ENCODE peak calls at places on chromosomes 1 and 21, in four cellular contexts. K is IMR-90, W is neuronal stem cell, H is H1. I is an unnamed sample.
A peak's percentile ranks its signal among the peaks of the same experiment; 100 is the strongest.

GRCh38 chr1:36224537-36225297 is 474 bp downstream of the THRAP3 start:
- DNase-seq in K (peak; percentile 83), W (peak; percentile 66), H (peak; percentile 23), I (peak; percentile 79)

GRCh38 chr1:235933483-235934116 is 66.9 kb upstream of the LYST start:
- DNase-seq in K (no peak), W (no peak), H (no peak), I (no peak)

GRCh38 chr21:36193200-36193599 is 36.6 kb downstream of the DOP1B start:
- DNase-seq in K (peak; percentile 17), W (no peak), H (no peak), I (no peak)

GRCh38 chr1:242139437-242139836 is 140.5 kb upstream of the MAP1LC3C start:
- DNase-seq in K (no peak), W (no peak), H (no peak), I (no peak)

GRCh38 chr1:151416231-151416630 is 16.9 kb downstream of the PSMB4 start:
- DNase-seq in K (peak; percentile 87), W (no peak), H (no peak), I (no peak)

GRCh38 chr1:117370509-117370908 is 3.3 kb downstream of the MAN1A2 start:
- DNase-seq in K (no peak), W (no peak), H (no peak), I (no peak)

GRCh38 chr21:42751866-42752265 is 98.4 kb downstream of the PDE9A start:
- DNase-seq in K (no peak), W (no peak), H (no peak), I (no peak)

GRCh38 chr1:229027622-229028182 is 243.2 kb upstream of the RAB4A start:
- DNase-seq in K (peak; percentile 37), W (peak; percentile 84), H (peak; percentile 49), I (no peak)

GRCh38 chr21:45834821-45835293 is 146.7 kb upstream of the COL6A1 start:
- DNase-seq in K (no peak), W (no peak), H (no peak), I (peak; percentile 20)

GRCh38 chr21:42411891-42412635 is 8.4 kb downstream of the UBASH3A start:
- DNase-seq in K (no peak), W (no peak), H (no peak), I (no peak)

GRCh38 chr1:180229483-180230415 is at the start of gene LHX4:
- DNase-seq in K (no peak), W (no peak), H (no peak), I (peak; percentile 90)

GRCh38 chr1:44260792-44261474 is 47.7 kb downstream of the DMAP1 start:
- DNase-seq in K (no peak), W (no peak), H (no peak), I (no peak)

GRCh38 chr21:33300701-33301631 is 23.8 kb upstream of the IFNAR1 start:
- DNase-seq in K (no peak), W (no peak), H (no peak), I (no peak)

GRCh38 chr1:92709738-92710137 is 75.2 kb downstream of the EVI5 start:
- DNase-seq in K (peak; percentile 91), W (no peak), H (no peak), I (no peak)

GRCh38 chr1:94300731-94301130 is 63.3 kb upstream of the ARHGAP29 start:
- DNase-seq in K (no peak), W (no peak), H (no peak), I (no peak)

GRCh38 chr1:67888707-67889106 is 55.4 kb upstream of the GNG12 start:
- DNase-seq in K (peak; percentile 63), W (peak; percentile 31), H (no peak), I (peak; percentile 34)

GRCh38 chr1:54227836-54228435 is 28.0 kb downstream of the MRPL37 start:
- DNase-seq in K (no peak), W (no peak), H (no peak), I (no peak)

GRCh38 chr1:225427249-225428065 is at the start of gene LBR:
- DNase-seq in K (peak; percentile 16), W (peak; percentile 40), H (no peak), I (no peak)

GRCh38 chr1:181784039-181784683 is 277.4 kb downstream of the ZNF648 start:
- DNase-seq in K (no peak), W (no peak), H (no peak), I (no peak)

GRCh38 chr1:84415386-84415785 is 17.1 kb downstream of the DNASE2B start:
- DNase-seq in K (peak; percentile 41), W (no peak), H (no peak), I (no peak)

GRCh38 chr1:11198257-11198656 is 9.1 kb downstream of the ANGPTL7 start:
- DNase-seq in K (no peak), W (no peak), H (no peak), I (no peak)

GRCh38 chr1:228287541-228288425 is 79.9 kb downstream of the OBSCN start:
- DNase-seq in K (no peak), W (no peak), H (no peak), I (no peak)

GRCh38 chr1:50967416-50968020 is 2.5 kb upstream of the CDKN2C start:
- DNase-seq in K (no peak), W (no peak), H (no peak), I (no peak)

GRCh38 chr1:26472330-26472900 is at the start of gene HMGN2:
- DNase-seq in K (peak; percentile 78), W (peak; percentile 87), H (peak; percentile 78), I (peak; percentile 88)

GRCh38 chr21:45554477-45555175 is 12.4 kb upstream of the SLC19A1 start:
- DNase-seq in K (peak; percentile 48), W (peak; percentile 74), H (no peak), I (peak; percentile 72)

GRCh38 chr1:50968021-50968883 is 1.8 kb upstream of the CDKN2C start:
- DNase-seq in K (peak; percentile 89), W (peak; percentile 81), H (no peak), I (peak; percentile 86)

GRCh38 chr1:192448026-192448578 is 127.5 kb upstream of the RGS1 start:
- DNase-seq in K (peak; percentile 12), W (no peak), H (no peak), I (no peak)

GRCh38 chr1:207014728-207015127 is 17.8 kb downstream of the C1orf116 start:
- DNase-seq in K (no peak), W (no peak), H (no peak), I (no peak)

GRCh38 chr21:31509108-31510017 is 150.1 kb upstream of the SOD1 start:
- DNase-seq in K (no peak), W (no peak), H (no peak), I (peak; percentile 78)

GRCh38 chr1:203300441-203301330 is 4.6 kb upstream of the BTG2 start:
- DNase-seq in K (no peak), W (no peak), H (no peak), I (no peak)

GRCh38 chr1:93631626-93632365 is 49.8 kb downstream of the BCAR3 start:
- DNase-seq in K (no peak), W (no peak), H (no peak), I (no peak)

GRCh38 chr1:245858683-245859509 is 648.2 kb downstream of the SMYD3 start:
- DNase-seq in K (peak; percentile 72), W (no peak), H (no peak), I (no peak)

GRCh38 chr1:89975540-89976125 is 19.3 kb upstream of the ZNF326 start:
- DNase-seq in K (no peak), W (no peak), H (no peak), I (no peak)

DNA sequence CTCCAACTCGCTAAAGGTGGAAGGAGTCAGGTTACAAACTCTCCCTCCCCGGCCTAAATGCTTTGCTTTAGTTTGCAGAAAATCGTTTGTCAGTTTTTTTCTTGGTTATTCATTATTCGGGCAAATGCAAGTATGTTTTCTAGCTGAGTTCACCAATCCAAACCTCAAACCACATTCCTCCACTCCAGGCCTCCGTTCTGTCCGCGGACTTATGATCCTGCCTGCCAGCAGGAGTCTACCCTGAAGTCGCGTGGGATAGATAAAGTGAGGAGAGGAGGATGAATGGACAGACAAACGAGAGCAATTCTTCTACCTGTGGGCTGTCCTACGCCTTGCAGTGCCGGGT is 1.3 kb downstream of the ADAMTS1 start:
- DNase-seq in K (peak; percentile 55), W (peak; percentile 35), H (no peak), I (no peak)
- H2AFZ ChIP-seq in K (peak overlapping the region; percentile 89), W (peak overlapping the region; percentile 96), H (peak overlapping the region; percentile 32), I (no peak overlapping the region)

GRCh38 chr1:1630191-1630964 is 1.6 kb upstream of the MMP23B start:
- DNase-seq in K (no peak), W (no peak), H (peak; percentile 67), I (peak; percentile 96)
- H2BK15ac ChIP-seq in K (no peak overlapping the region), W (peak overlapping the region; percentile 81), H (no peak overlapping the region), I (no peak overlapping the region)

DNA sequence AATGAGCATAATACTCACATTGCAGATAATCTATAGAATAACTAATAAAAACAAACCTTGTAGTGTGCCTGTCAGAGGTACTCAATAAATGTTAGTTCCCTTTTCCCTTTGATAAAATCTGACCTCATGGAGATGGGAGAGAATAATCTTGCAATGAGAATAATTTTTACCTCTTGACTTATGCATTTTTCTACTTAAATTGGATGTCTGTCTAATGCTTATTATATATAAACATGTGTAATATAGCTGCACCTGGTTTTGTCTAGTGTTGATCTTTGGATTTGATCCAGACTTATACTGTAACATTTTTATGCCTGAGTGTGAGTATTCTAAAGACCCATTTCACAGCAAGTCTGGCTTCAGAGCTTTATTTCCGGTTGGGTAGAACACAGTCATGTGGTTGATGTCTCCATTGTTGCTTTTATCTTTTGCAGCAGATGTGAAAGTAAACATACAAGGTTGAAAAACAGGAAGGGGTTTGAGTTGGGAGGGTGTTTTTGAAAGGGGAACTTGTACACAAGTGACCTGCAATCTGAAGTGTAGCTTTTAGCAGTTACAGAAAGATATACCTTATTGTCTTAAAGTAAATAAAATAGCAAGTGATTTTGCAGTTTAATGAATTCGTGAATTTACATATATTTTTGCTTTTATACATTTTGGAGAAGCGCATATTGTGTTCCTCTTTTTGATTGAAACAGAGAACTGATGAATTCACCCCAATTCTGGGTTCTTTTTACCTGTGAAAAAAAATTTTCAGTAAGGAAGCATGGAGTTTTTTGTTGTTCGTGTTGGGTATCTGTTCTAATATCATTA is 12.5 kb downstream of the EPB41 start:
- DNase-seq in K (peak; percentile 4), W (no peak), H (no peak), I (no peak)
- H3K27ac ChIP-seq in K (no peak overlapping the region), W (no peak overlapping the region), H (no peak overlapping the region), I (no peak overlapping the region)

GRCh38 chr1:16924216-16924918 is 2.6 kb downstream of the CROCC start:
- DNase-seq in K (no peak), W (no peak), H (no peak), I (peak; percentile 23)

GRCh38 chr1:16920951-16921350 is 780 bp upstream of the CROCC start:
- DNase-seq in K (no peak), W (no peak), H (no peak), I (no peak)

GRCh38 chr1:16922466-16922865 is 735 bp downstream of the CROCC start:
- DNase-seq in K (no peak), W (no peak), H (no peak), I (peak; percentile 24)

GRCh38 chr1:16922885-16923431 is 1.2 kb downstream of the CROCC start:
- DNase-seq in K (no peak), W (no peak), H (no peak), I (peak; percentile 25)

GRCh38 chr1:16921391-16922185 is at the start of gene CROCC:
- DNase-seq in K (no peak), W (peak; percentile 75), H (peak; percentile 75), I (peak; percentile 95)
- H2AFZ ChIP-seq in K (peak within 1 kb of the TSS; percentile 82), W (peak within 1 kb of the TSS; percentile 85), H (peak within 1 kb of the TSS; percentile 60), I (no peak within 1 kb of the TSS)